ENCODE peak calls at places on chromosome 22, in four cellular contexts. One of them, this sample, is unnamed.

GRCh38 chr22:20587206-20587958 is 80.0 kb downstream of the MED15 start:
- DNase-seq in HepG2: no peak
- DNase-seq in H1: no peak
- DNase-seq in GM12878: no peak
- DNase-seq in this sample: no peak

GRCh38 chr22:27327981-27328721 is 473.4 kb downstream of the MN1 start:
- DNase-seq in H1: peak
- DNase-seq in HepG2: no peak
- DNase-seq in GM12878: no peak
- DNase-seq in this sample: no peak

GRCh38 chr22:39994046-39994565 is 648 bp upstream of the FAM83F start:
- DNase-seq in H1: no peak
- DNase-seq in HepG2: no peak
- DNase-seq in GM12878: no peak
- DNase-seq in this sample: no peak

GRCh38 chr22:28951969-28952521 is 68.7 kb downstream of the ZNRF3 start:
- DNase-seq in H1: no peak
- DNase-seq in HepG2: peak
- DNase-seq in GM12878: no peak
- DNase-seq in this sample: no peak

GRCh38 chr22:45585946-45586540 is 83.4 kb downstream of the FBLN1 start:
- DNase-seq in H1: no peak
- DNase-seq in HepG2: no peak
- DNase-seq in GM12878: no peak
- DNase-seq in this sample: no peak

GRCh38 chr22:21659864-21660525 is 5.8 kb upstream of the PPIL2 start:
- DNase-seq in HepG2: no peak
- DNase-seq in GM12878: no peak
- DNase-seq in H1: no peak
- DNase-seq in this sample: no peak

GRCh38 chr22:28935713-28936112 is 52.3 kb downstream of the ZNRF3 start:
- DNase-seq in HepG2: no peak
- DNase-seq in H1: no peak
- DNase-seq in GM12878: no peak
- DNase-seq in this sample: no peak

GRCh38 chr22:21038405-21038804 is 6.0 kb upstream of the SLC7A4 start:
- DNase-seq in GM12878: no peak
- DNase-seq in HepG2: no peak
- DNase-seq in H1: no peak
- DNase-seq in this sample: no peak

GRCh38 chr22:33864723-33865130 is 55.5 kb downstream of the LARGE1 start:
- DNase-seq in H1: no peak
- DNase-seq in GM12878: no peak
- DNase-seq in HepG2: peak
- DNase-seq in this sample: no peak

GRCh38 chr22:23744001-23744400 is 6.9 kb downstream of the ZNF70 start:
- DNase-seq in GM12878: no peak
- DNase-seq in H1: no peak
- DNase-seq in HepG2: no peak
- DNase-seq in this sample: no peak

GRCh38 chr22:40525250-40525884 is 111.2 kb downstream of the MRTFA start:
- DNase-seq in GM12878: no peak
- DNase-seq in H1: peak
- DNase-seq in HepG2: peak
- DNase-seq in this sample: no peak

GRCh38 chr22:45341503-45341902 is 31.8 kb downstream of the FAM118A start:
- DNase-seq in H1: no peak
- DNase-seq in HepG2: no peak
- DNase-seq in GM12878: no peak
- DNase-seq in this sample: no peak

GRCh38 chr22:48886604-48887393 is 940.9 kb downstream of the BRD1 start:
- DNase-seq in HepG2: no peak
- DNase-seq in GM12878: no peak
- DNase-seq in H1: no peak
- DNase-seq in this sample: no peak

GRCh38 chr22:44116755-44117684 is 63.7 kb upstream of the PARVG start:
- DNase-seq in H1: no peak
- DNase-seq in HepG2: no peak
- DNase-seq in GM12878: no peak
- DNase-seq in this sample: no peak

GRCh38 chr22:45225732-45226560 is 14.7 kb downstream of the KIAA0930 start:
- DNase-seq in H1: no peak
- DNase-seq in GM12878: no peak
- DNase-seq in HepG2: peak
- DNase-seq in this sample: no peak

GRCh38 chr22:23068096-23068831 is 2.1 kb upstream of the GNAZ start:
- DNase-seq in GM12878: no peak
- DNase-seq in HepG2: no peak
- DNase-seq in H1: no peak
- DNase-seq in this sample: no peak

GRCh38 chr22:20996598-20997535 is 5.1 kb downstream of the THAP7 start:
- DNase-seq in H1: no peak
- DNase-seq in HepG2: no peak
- DNase-seq in GM12878: no peak
- DNase-seq in this sample: no peak

GRCh38 chr22:33883561-33883960 is 36.7 kb downstream of the LARGE1 start:
- DNase-seq in HepG2: no peak
- DNase-seq in GM12878: peak
- DNase-seq in H1: no peak
- DNase-seq in this sample: no peak

GRCh38 chr22:49756201-49756600 is 71.5 kb downstream of the BRD1 start:
- DNase-seq in GM12878: no peak
- DNase-seq in HepG2: no peak
- DNase-seq in H1: no peak
- DNase-seq in this sample: no peak

GRCh38 chr22:29113329-29113728 is 40.5 kb downstream of the KREMEN1 start:
- DNase-seq in GM12878: no peak
- DNase-seq in HepG2: no peak
- DNase-seq in H1: no peak
- DNase-seq in this sample: no peak

GRCh38 chr22:44033689-44034088 is 9.6 kb downstream of the PARVB start:
- DNase-seq in GM12878: no peak
- DNase-seq in HepG2: no peak
- DNase-seq in H1: no peak
- DNase-seq in this sample: no peak

GRCh38 chr22:50061141-50061823 is 3.2 kb upstream of the TTLL8 start:
- DNase-seq in GM12878: no peak
- DNase-seq in HepG2: no peak
- DNase-seq in H1: no peak
- DNase-seq in this sample: no peak

GRCh38 chr22:45891471-45891995 is 85.4 kb downstream of the WNT7B start:
- DNase-seq in HepG2: no peak
- DNase-seq in GM12878: no peak
- DNase-seq in H1: no peak
- DNase-seq in this sample: no peak

GRCh38 chr22:35367331-35367886 is 13.5 kb upstream of the HMOX1 start:
- DNase-seq in GM12878: peak
- DNase-seq in HepG2: no peak
- DNase-seq in H1: no peak
- DNase-seq in this sample: no peak

GRCh38 chr22:24205438-24206189 is 24.3 kb downstream of the SUSD2 start:
- DNase-seq in HepG2: no peak
- DNase-seq in GM12878: no peak
- DNase-seq in H1: no peak
- DNase-seq in this sample: no peak

GRCh38 chr22:50047346-50047745 is 10.8 kb downstream of the TTLL8 start:
- DNase-seq in HepG2: no peak
- DNase-seq in H1: no peak
- DNase-seq in GM12878: no peak
- DNase-seq in this sample: no peak

GRCh38 chr22:49087163-49087562 is 740.5 kb downstream of the BRD1 start:
- DNase-seq in HepG2: no peak
- DNase-seq in GM12878: no peak
- DNase-seq in H1: no peak
- DNase-seq in this sample: no peak

GRCh38 chr22:27534720-27535125 is 266.8 kb downstream of the MN1 start:
- DNase-seq in H1: no peak
- DNase-seq in HepG2: peak
- DNase-seq in GM12878: no peak
- DNase-seq in this sample: no peak

GRCh38 chr22:33726294-33726711 is 194.0 kb downstream of the LARGE1 start:
- DNase-seq in H1: no peak
- DNase-seq in GM12878: no peak
- DNase-seq in HepG2: no peak
- DNase-seq in this sample: no peak

GRCh38 chr22:45009881-45010531 is at the start of gene PHF21B:
- DNase-seq in GM12878: no peak
- DNase-seq in HepG2: no peak
- DNase-seq in H1: peak
- DNase-seq in this sample: peak

GRCh38 chr22:45450931-45451651 is 37.6 kb downstream of the RIBC2 start:
- DNase-seq in HepG2: no peak
- DNase-seq in H1: no peak
- DNase-seq in GM12878: no peak
- DNase-seq in this sample: no peak

GRCh38 chr22:19178659-19179471 is at the start of gene SLC25A1:
- DNase-seq in H1: peak
- DNase-seq in GM12878: peak
- DNase-seq in HepG2: peak
- DNase-seq in this sample: peak

GRCh38 chr22:27748355-27749168 is 53.0 kb downstream of the MN1 start:
- DNase-seq in H1: peak
- DNase-seq in GM12878: no peak
- DNase-seq in HepG2: no peak
- DNase-seq in this sample: no peak

GRCh38 chr22:20021196-20022181 is 579 bp downstream of the TANGO2 start:
- DNase-seq in HepG2: peak
- DNase-seq in H1: peak
- DNase-seq in GM12878: no peak
- DNase-seq in this sample: no peak

GRCh38 chr22:20762233-20762796 is 11.6 kb upstream of the SERPIND1 start:
- DNase-seq in GM12878: no peak
- DNase-seq in H1: no peak
- DNase-seq in HepG2: no peak
- DNase-seq in this sample: no peak

GRCh38 chr22:37310815-37311595 is 28.7 kb downstream of the CYTH4 start:
- DNase-seq in GM12878: no peak
- DNase-seq in HepG2: no peak
- DNase-seq in H1: no peak
- DNase-seq in this sample: no peak

GRCh38 chr22:37308385-37309200 is 26.3 kb downstream of the CYTH4 start:
- DNase-seq in GM12878: no peak
- DNase-seq in HepG2: no peak
- DNase-seq in H1: no peak
- DNase-seq in this sample: no peak

GRCh38 chr22:37311761-37312312 is 29.5 kb downstream of the CYTH4 start:
- DNase-seq in H1: no peak
- DNase-seq in GM12878: no peak
- DNase-seq in HepG2: no peak
- DNase-seq in this sample: no peak

GRCh38 chr22:37310075-37310606 is 27.8 kb downstream of the CYTH4 start:
- DNase-seq in HepG2: no peak
- DNase-seq in GM12878: no peak
- DNase-seq in H1: no peak
- DNase-seq in this sample: no peak

DNA sequence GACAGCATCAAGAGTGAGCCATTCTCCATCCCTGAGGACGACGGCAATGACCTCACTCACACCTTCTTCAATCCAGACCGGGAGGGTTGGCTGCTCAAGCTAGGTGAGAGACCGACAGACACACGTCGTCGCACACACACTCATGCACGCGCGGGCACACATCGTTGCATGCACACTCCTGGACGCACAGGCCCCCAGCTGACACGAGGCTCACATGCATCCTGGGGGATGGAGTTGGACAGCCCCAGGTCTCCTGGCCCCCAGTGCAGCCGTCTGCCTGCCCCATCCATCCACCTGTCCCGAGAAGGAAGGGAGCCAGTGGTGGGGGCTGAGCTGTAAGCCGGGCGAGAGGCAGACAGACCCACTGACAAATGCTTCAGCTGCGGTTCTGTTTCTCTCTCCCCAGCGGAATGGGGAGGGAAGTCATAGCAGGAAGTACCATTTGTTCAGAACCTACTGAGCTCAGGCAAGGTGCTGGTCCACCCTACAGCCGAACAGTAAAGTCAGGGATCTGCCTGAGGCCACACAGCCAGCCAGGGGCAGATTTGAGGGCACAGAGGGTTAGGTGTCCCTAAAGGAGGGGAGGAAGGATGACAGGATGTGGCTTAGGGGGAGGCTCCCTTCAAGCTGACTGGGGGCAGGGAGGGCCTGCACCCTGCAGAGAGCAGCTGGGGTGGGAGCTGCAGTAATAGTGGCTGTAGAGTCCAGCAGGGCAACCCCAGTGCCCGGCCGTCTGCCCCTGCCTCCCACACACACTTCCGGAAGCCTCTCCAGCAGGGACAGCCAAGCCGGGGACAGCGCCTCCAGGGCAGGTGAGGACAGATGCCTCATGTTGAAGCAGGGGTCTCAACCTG is 27.1 kb downstream of the CYTH4 start:
- DNase-seq in H1: no peak
- DNase-seq in GM12878: peak
- DNase-seq in HepG2: no peak
- DNase-seq in this sample: no peak
- TF ChIP-seq SUZ12 in H1: no peak
- TF ChIP-seq SUZ12 in GM12878: no peak
- TF ChIP-seq SUZ12 in HepG2: no peak
- TF ChIP-seq SUZ12 in this sample: no peak

GRCh38 chr22:30286331-30286730 is 3.0 kb downstream of the CASTOR1 start:
- DNase-seq in GM12878: no peak
- DNase-seq in H1: no peak
- DNase-seq in HepG2: no peak
- DNase-seq in this sample: no peak
- H3K9ac ChIP-seq in GM12878: no peak
- H3K9ac ChIP-seq in H1: no peak
- H3K9ac ChIP-seq in HepG2: no peak
- H3K9ac ChIP-seq in this sample: no peak

GRCh38 chr22:17199131-17199731 is 20.0 kb downstream of the ADA2 start:
- DNase-seq in H1: peak
- DNase-seq in GM12878: no peak
- DNase-seq in HepG2: no peak
- DNase-seq in this sample: peak
- TF ChIP-seq YY1 in H1: peak
- TF ChIP-seq YY1 in GM12878: no peak
- TF ChIP-seq YY1 in HepG2: no peak
- TF ChIP-seq YY1 in this sample: peak

DNA sequence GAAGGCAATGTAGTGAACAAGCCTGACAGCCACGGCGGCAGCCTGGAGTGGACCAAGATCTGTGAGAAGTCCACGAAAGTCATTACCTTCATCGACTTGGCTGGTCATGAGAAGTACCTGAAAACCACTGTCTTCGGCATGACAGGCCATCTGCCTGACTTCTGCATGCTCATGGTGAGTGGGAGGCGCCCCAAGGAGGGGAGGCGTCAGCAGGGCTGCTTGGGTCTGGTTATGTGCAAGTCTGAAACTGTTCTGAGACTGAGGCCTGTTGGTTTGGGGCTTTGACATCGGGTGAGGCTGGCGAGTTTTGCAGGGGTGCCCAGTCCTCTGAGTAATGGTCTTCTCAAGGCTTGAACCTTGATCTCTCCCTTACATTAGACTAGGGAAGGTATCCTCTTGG is 11.1 kb downstream of the GTPBP1 start:
- DNase-seq in HepG2: no peak
- DNase-seq in GM12878: no peak
- DNase-seq in H1: no peak
- DNase-seq in this sample: no peak
- TF ChIP-seq SUZ12 in HepG2: no peak
- TF ChIP-seq SUZ12 in GM12878: no peak
- TF ChIP-seq SUZ12 in H1: no peak
- TF ChIP-seq SUZ12 in this sample: no peak